ENCODE peak calls at places on chromosomes 12 and 14, in four cellular contexts. Z, E, L and J are unnamed samples.

GRCh38 chr12:30806989-30807694 is 52.4 kb upstream of the CAPRIN2 start:
- DNase-seq in Z (no peak), E (no peak), L (peak; percentile 37), J (peak; percentile 45)

GRCh38 chr12:76628745-76629144 is 69.2 kb upstream of the OSBPL8 start:
- DNase-seq in Z (no peak), E (no peak), L (no peak), J (no peak)

GRCh38 chr12:15842106-15842505 is 40.1 kb upstream of the STRAP start:
- DNase-seq in Z (no peak), E (no peak), L (no peak), J (no peak)

GRCh38 chr12:57124259-57124877 is 3.9 kb upstream of the LRP1 start:
- DNase-seq in Z (peak; percentile 67), E (peak; percentile 39), L (peak; percentile 62), J (no peak)

GRCh38 chr14:65485516-65485915 is 73.0 kb downstream of the FUT8 start:
- DNase-seq in Z (no peak), E (no peak), L (no peak), J (no peak)

GRCh38 chr12:57046947-57047890 is 2.7 kb downstream of the MYO1A start:
- DNase-seq in Z (no peak), E (no peak), L (no peak), J (no peak)

GRCh38 chr12:47317182-47317915 is 237.6 kb upstream of the AMIGO2 start:
- DNase-seq in Z (no peak), E (no peak), L (no peak), J (no peak)

GRCh38 chr14:61527325-61528100 is 167.8 kb upstream of the HIF1A start:
- DNase-seq in Z (no peak), E (no peak), L (no peak), J (no peak)

GRCh38 chr14:101776315-101776714 is 14.8 kb downstream of the PPP2R5C start:
- DNase-seq in Z (no peak), E (no peak), L (no peak), J (no peak)

GRCh38 chr12:52198454-52199215 is 6.8 kb upstream of the KRT80 start:
- DNase-seq in Z (no peak), E (no peak), L (no peak), J (no peak)

GRCh38 chr14:74698471-74698870 is 14.4 kb downstream of the AREL1 start:
- DNase-seq in Z (no peak), E (no peak), L (no peak), J (no peak)

GRCh38 chr12:121575952-121576615 is 4.7 kb downstream of the KDM2B start:
- DNase-seq in Z (no peak), E (no peak), L (no peak), J (no peak)

GRCh38 chr12:80857311-80857710 is 80.4 kb downstream of the LIN7A start:
- DNase-seq in Z (no peak), E (no peak), L (no peak), J (no peak)

GRCh38 chr12:54161481-54162437 is 27.0 kb downstream of the SMUG1 start:
- DNase-seq in Z (no peak), E (no peak), L (no peak), J (no peak)